ENCODE peak calls at places on chromosomes 1 and 21, in seven cellular contexts. U, M, V, Q, C, W and R are unnamed samples.

GRCh38 chr1:198030682-198031081 is 113.5 kb downstream of the LHX9 start:
- DNase-seq in C (no peak), Q (no peak), M (no peak), U (peak; percentile 32), V (no peak), W (no peak), R (no peak)

GRCh38 chr1:86430376-86430775 is 6.4 kb downstream of the CLCA2 start:
- DNase-seq in M (no peak), W (peak; percentile 64), V (no peak), Q (no peak), U (no peak), C (peak; percentile 18), R (no peak)

GRCh38 chr21:44428281-44428942 is 26.9 kb upstream of the LRRC3 start:
- DNase-seq in M (peak; percentile 89), W (peak; percentile 77), C (peak; percentile 40), U (no peak), V (no peak), Q (no peak), R (peak; percentile 82)

GRCh38 chr1:117095237-117095636 is 26.3 kb downstream of the TRIM45 start:
- DNase-seq in U (peak; percentile 77), Q (no peak), M (no peak), W (no peak), C (no peak), V (no peak), R (no peak)

GRCh38 chr1:101025283-101025679 is 303 bp downstream of the DPH5 start:
- DNase-seq in C (no peak), V (no peak), Q (peak; percentile 32), M (no peak), U (no peak), W (no peak), R (peak; percentile 11)

GRCh38 chr1:66416295-66416694 is 117.7 kb upstream of the SGIP1 start:
- DNase-seq in Q (no peak), C (no peak), M (no peak), V (no peak), W (peak; percentile 12), U (peak; percentile 74), R (no peak)

GRCh38 chr1:99504287-99504686 is 141.6 kb upstream of the PALMD start:
- DNase-seq in W (no peak), Q (peak; percentile 27), M (no peak), U (no peak), C (no peak), V (no peak), R (no peak)

GRCh38 chr1:92184632-92185031 is 33.1 kb upstream of the C1orf146 start:
- DNase-seq in M (no peak), W (peak; percentile 85), C (peak; percentile 4), V (no peak), U (peak; percentile 70), Q (no peak), R (peak; percentile 27)

GRCh38 chr1:96865731-96866684 is 144.4 kb downstream of the PTBP2 start:
- DNase-seq in C (no peak), Q (peak; percentile 54), U (peak; percentile 100), V (no peak), W (peak; percentile 79), M (no peak), R (no peak)

GRCh38 chr21:25567472-25567871 is 39.8 kb downstream of the MRPL39 start:
- DNase-seq in M (no peak), W (no peak), V (no peak), C (no peak), U (no peak), Q (no peak), R (no peak)

GRCh38 chr1:25008192-25008485 is 78.1 kb upstream of the RUNX3 start:
- DNase-seq in Q (no peak), M (no peak), W (no peak), V (no peak), U (no peak), C (no peak), R (no peak)

GRCh38 chr21:29192999-29193563 is 62.6 kb downstream of the MAP3K7CL start:
- DNase-seq in V (no peak), M (no peak), U (no peak), C (no peak), Q (no peak), W (no peak), R (no peak)

GRCh38 chr1:34696230-34696629 is 58.6 kb upstream of the GJB5 start:
- DNase-seq in Q (no peak), V (no peak), M (peak; percentile 36), U (no peak), W (peak; percentile 62), C (peak; percentile 4), R (peak; percentile 18)

GRCh38 chr21:27371688-27372331 is 404.9 kb upstream of the ADAMTS5 start:
- DNase-seq in Q (no peak), W (no peak), M (no peak), U (peak; percentile 42), V (no peak), C (no peak), R (no peak)

GRCh38 chr21:46001821-46002681 is 20.5 kb downstream of the COL6A1 start:
- DNase-seq in C (no peak), V (no peak), U (no peak), M (no peak), Q (no peak), W (no peak), R (no peak)

GRCh38 chr1:168362991-168363390 is 82.3 kb downstream of the TBX19 start:
- DNase-seq in V (no peak), W (no peak), Q (no peak), U (no peak), C (no peak), M (no peak), R (no peak)

GRCh38 chr1:6794164-6794563 is 8.9 kb downstream of the CAMTA1 start:
- DNase-seq in U (peak; percentile 79), Q (peak; percentile 47), W (peak; percentile 8), C (no peak), V (peak; percentile 27), M (peak; percentile 26), R (peak; percentile 41)

GRCh38 chr1:24195874-24196273 is 8.8 kb upstream of the IFNLR1 start:
- DNase-seq in M (no peak), V (no peak), C (no peak), Q (no peak), W (peak; percentile 90), U (no peak), R (peak; percentile 41)

DNA sequence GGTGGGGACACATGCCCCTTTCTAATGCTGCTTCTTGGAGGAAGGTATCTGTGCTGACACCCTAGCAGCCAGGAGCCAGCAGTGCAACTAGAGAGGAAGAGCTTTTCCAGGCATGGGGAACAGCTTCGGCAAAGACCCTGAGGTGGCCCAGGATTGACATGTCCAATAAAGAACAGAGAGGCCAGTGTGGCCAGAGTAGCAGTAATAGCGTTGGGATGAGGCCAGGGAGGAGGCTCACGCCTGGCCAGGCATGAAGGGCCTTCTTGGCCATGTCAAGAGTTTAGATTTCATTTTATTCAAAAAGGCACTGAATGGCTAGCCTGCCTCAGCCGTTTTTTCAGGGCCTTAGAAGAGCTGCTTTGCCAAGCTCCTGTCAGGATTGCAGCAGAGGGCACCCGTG is 16.3 kb upstream of the ADAMTSL4 start:
- DNase-seq in V (no peak), Q (no peak), M (no peak), C (no peak), U (no peak), W (no peak), R (no peak)
- TF ChIP-seq EZH2 in V (no peak), Q (no peak), M (no peak), C (no peak), U (no peak), W (no peak), R (no peak)

GRCh38 chr1:201945157-201945556 is 1.2 kb downstream of the LMOD1 start:
- DNase-seq in Q (no peak), C (no peak), M (no peak), W (no peak), U (no peak), V (peak; percentile 56), R (peak; percentile 69)

GRCh38 chr1:201947697-201948008 is 1.3 kb upstream of the LMOD1 start:
- DNase-seq in M (no peak), W (no peak), V (no peak), C (no peak), Q (no peak), U (no peak), R (no peak)

GRCh38 chr1:201944639-201945038 is 1.7 kb downstream of the LMOD1 start:
- DNase-seq in Q (no peak), M (no peak), V (no peak), W (no peak), U (no peak), C (no peak), R (no peak)

GRCh38 chr1:201945863-201946223 is 505 bp downstream of the LMOD1 start:
- DNase-seq in V (no peak), Q (no peak), M (no peak), W (no peak), U (no peak), C (no peak), R (no peak)

DNA sequence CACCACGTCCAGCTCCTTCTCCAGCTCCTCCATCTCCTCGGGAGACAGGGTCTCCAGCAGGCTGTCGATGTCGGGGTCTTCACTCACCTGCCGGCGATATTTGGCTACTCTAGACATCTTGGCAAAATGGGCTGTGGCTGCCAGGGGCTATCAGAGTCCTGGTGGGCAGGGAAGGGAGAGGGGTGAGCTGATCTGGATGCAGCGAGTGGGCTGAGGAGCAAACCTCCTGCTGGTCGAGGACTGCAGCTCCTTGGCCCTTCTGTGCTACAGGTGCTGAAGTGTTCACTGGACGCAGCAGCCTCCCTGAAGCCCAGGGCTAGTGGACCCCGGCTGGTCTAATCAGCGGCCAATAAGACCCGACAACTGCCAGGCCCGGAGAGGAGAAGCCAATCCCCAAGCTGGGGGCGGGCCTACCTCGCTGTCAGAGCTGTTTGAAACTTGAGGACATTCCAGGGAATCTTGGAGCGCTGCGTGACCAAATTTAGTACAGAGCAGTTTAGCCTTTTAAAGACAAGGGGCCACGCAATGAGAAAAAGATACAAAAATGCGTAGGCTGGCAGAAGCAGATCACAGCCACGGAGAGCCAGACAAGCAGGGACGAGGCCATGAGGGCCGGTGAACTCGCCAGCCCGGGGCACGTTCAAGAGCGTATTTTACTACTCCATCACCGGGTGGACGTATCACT is at the start of gene LMOD1:
- DNase-seq in C (peak; percentile 79), W (peak; percentile 57), Q (peak; percentile 90), U (peak; percentile 93), V (peak; percentile 95), M (no peak), R (peak; percentile 96)
- TF ChIP-seq EZH2 in C (no peak), W (no peak), Q (no peak), U (no peak), V (peak; percentile 44), M (no peak), R (no peak)

DNA sequence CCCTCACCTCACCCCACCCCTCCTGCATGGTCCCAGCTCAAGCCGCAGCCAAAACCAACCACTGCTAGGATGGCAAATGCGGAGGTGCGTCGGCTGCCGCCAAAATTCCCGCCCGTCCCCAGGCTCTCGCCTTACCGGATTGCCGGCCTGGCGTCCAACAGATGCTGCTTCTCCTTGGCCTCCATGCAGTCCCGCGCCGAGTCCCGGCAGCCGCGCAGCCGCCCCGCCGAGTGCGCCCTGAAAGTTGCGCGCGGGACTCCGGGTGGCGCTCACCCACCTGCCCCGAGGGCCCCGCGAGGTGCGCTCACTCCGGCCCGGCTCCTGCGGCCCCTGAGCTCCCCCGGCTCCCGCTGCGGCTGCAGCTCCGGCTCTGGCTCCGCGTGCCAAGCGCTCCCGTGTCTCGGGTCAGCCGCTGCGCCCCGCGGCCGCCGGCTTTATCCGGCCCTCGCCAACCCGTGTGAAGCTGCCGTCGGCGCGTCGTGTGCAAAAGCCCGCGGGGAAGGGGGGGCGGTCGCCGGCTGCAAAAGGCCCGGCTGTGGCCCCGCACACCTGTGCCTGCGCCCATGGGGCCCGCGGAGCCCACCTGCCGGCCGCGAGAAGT is at the start of gene SLC30A2:
- DNase-seq in C (no peak), Q (peak; percentile 66), V (peak; percentile 72), W (peak; percentile 12), M (no peak), U (no peak), R (peak; percentile 67)
- TF ChIP-seq EZH2 in C (no peak), Q (no peak), V (peak; percentile 99), W (no peak), M (no peak), U (peak; percentile 84), R (peak; percentile 40)

GRCh38 chr1:32464191-32464715 is 619 bp upstream of the ZBTB8B start:
- DNase-seq in Q (peak; percentile 28), C (no peak), M (no peak), V (peak; percentile 62), W (peak; percentile 21), U (peak; percentile 13), R (peak; percentile 25)
- TF ChIP-seq EZH2 in Q (no peak), C (no peak), M (no peak), V (no peak), W (no peak), U (no peak), R (no peak)